ENCODE peak calls at places on chromosomes 7 and 10, in seven cellular contexts. T is HFFc6; B is CD4-positive, alpha-beta T cell; J is dorsolateral prefrontal cortex; C is ovary; Y is fibroblast of mammary gland; N is neural crest cell. H is an unnamed sample.

GRCh38 chr7:108568801-108569380 is 615 bp downstream of the THAP5 start:
- DNase-seq in T (no peak), B (no peak), J (no peak), C (no peak), Y (no peak), N (no peak), H (no peak)

GRCh38 chr10:95275726-95276366 is 15.0 kb downstream of the PDLIM1 start:
- DNase-seq in T (peak; percentile 59), B (no peak), J (no peak), C (no peak), Y (peak; percentile 67), N (no peak), H (no peak)

GRCh38 chr10:35324196-35324595 is 12.1 kb upstream of the CCNY start:
- DNase-seq in T (peak; percentile 51), B (no peak), J (no peak), C (no peak), Y (no peak), N (no peak), H (no peak)

GRCh38 chr7:106947244-106947728 is 82.2 kb downstream of the PIK3CG start:
- DNase-seq in T (peak; percentile 69), B (no peak), J (no peak), C (no peak), Y (peak; percentile 77), N (peak; percentile 27), H (no peak)

GRCh38 chr10:93447019-93447418 is 35.1 kb downstream of the MYOF start:
- DNase-seq in T (no peak), B (no peak), J (no peak), C (no peak), Y (no peak), N (no peak), H (no peak)

GRCh38 chr7:1113548-1113885 is 25.6 kb downstream of the GPER1 start:
- DNase-seq in T (no peak), B (no peak), J (no peak), C (peak; percentile 26), Y (no peak), N (no peak), H (no peak)

GRCh38 chr10:112246-112645 is 23.0 kb upstream of the ZMYND11 start:
- DNase-seq in T (no peak), B (no peak), J (no peak), C (no peak), Y (no peak), N (no peak), H (no peak)

GRCh38 chr7:51428226-51428887 is 111.7 kb upstream of the COBL start:
- DNase-seq in T (peak; percentile 7), B (no peak), J (no peak), C (no peak), Y (peak; percentile 5), N (no peak), H (no peak)

GRCh38 chr7:26369519-26370385 is 78.1 kb downstream of the SNX10 start:
- DNase-seq in T (peak; percentile 49), B (no peak), J (no peak), C (no peak), Y (peak; percentile 46), N (peak; percentile 50), H (no peak)

GRCh38 chr10:43817368-43817767 is 168.7 kb upstream of the ZNF32 start:
- DNase-seq in T (peak; percentile 90), B (no peak), J (no peak), C (no peak), Y (peak; percentile 90), N (no peak), H (no peak)

GRCh38 chr7:130996205-130996840 is 262.3 kb upstream of the KLF14 start:
- DNase-seq in T (no peak), B (no peak), J (no peak), C (no peak), Y (peak; percentile 38), N (no peak), H (no peak)

GRCh38 chr10:96043895-96044580 is 655 bp downstream of the CCNJ start:
- DNase-seq in T (peak; percentile 30), B (peak; percentile 20), J (peak; percentile 49), C (peak; percentile 64), Y (peak; percentile 25), N (peak; percentile 49), H (no peak)

GRCh38 chr10:25175527-25176420 is 973 bp downstream of the GPR158 start:
- DNase-seq in T (no peak), B (no peak), J (no peak), C (no peak), Y (no peak), N (peak; percentile 20), H (no peak)

GRCh38 chr10:131920151-131920550 is 19.3 kb downstream of the PPP2R2D start:
- DNase-seq in T (no peak), B (no peak), J (no peak), C (no peak), Y (no peak), N (no peak), H (no peak)

GRCh38 chr10:88965016-88965415 is 12.4 kb upstream of the ACTA2 start:
- DNase-seq in T (peak; percentile 41), B (no peak), J (no peak), C (no peak), Y (no peak), N (no peak), H (no peak)

GRCh38 chr10:110215751-110216150 is 8.3 kb downstream of the MXI1 start:
- DNase-seq in T (no peak), B (no peak), J (no peak), C (no peak), Y (no peak), N (no peak), H (no peak)

DNA sequence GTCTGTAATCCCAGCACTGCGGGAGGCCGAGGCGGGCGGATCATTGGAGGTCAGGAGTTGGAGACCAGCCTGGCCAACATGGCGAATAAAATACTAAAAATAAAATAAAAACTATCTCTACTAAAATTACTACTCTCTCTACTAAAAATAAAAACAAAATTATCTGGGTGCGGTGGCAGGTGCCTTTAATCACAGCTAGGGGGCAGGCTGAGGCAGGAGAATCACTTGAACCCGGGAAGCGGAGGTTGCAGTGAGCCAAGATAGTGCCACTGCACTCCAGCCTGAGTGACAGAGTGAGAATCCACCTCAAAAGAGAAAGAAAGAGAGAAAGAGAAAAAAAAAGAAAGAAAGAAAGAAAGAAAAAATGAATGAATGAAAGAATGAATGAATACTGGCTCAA is 351.4 kb downstream of the ELMO1 start:
- DNase-seq in T (no peak), B (no peak), J (no peak), C (no peak), Y (no peak), N (no peak), H (no peak)
- TF ChIP-seq CTCF in T (peak; percentile 20), B (peak; percentile 23), J (peak; percentile 31), C (no peak), Y (no peak), N (no peak), H (no peak)

DNA sequence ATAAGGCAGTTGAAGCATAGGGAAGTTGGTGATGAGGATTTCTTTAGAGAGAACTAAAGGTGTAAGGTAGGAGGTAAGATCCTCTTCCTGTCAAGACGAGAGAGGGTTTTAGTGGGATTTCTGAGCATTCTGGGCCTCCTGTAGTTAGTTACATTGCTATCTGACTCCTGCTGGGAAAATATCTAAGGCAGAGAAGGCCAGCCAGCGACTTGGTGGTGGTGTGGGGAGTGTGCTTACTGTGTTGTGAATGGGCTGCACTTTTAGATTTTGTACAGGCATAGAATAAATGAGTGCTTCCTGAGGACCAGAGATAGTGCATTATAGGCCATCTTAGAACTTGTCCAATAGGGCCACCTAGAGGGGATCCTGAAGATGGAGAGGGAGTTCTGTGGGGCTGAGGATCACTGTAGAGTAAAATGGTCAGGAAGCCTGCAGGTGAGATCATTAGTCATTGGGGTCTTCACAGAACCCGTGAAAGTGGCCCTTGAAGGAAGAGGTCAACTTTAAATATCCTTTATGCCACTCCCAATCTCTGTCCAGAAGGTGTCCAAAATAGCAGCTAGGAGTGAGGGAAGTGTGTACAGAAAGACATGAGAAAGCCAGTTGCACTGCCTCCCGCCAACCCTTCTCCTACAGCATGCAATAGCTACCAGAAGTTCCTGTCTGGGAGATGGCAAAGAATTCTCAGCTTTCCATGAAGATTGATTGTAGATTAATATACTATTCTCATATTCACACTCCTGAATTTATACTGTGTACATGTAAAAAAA is 266.6 kb downstream of the POLR1F start:
- DNase-seq in T (peak; percentile 59), B (no peak), J (no peak), C (no peak), Y (peak; percentile 71), N (no peak), H (no peak)
- TF ChIP-seq CTCF in T (peak; percentile 79), B (no peak), J (no peak), C (no peak), Y (peak; percentile 71), N (peak; percentile 56), H (no peak)

GRCh38 chr10:115051216-115051615 is 41.9 kb upstream of the ATRNL1 start:
- DNase-seq in T (no peak), B (no peak), J (no peak), C (no peak), Y (no peak), N (no peak), H (no peak)
- TF ChIP-seq CTCF in T (no peak), B (no peak), J (no peak), C (no peak), Y (no peak), N (no peak), H (no peak)

DNA sequence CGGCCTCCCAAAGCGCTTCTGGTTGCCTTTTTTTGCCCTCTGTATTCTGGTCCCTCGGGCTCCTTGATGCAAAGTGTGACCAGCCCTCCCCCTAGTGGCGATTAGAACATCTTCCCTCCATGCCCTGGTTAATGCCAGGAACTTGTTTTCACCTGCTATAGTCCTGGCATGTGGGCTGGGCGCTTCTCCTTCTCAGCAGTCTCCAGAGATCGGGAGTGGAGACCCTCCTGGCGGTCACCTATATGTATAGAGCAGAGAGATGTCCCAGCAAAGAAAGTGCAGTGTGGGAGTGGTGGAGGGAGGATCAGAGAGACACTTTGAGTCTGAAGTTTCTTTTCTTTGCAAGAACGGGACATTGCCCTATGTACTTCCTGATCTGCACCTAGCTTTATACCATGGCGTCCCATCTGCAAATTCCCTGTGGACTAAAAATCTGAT is 264.1 kb downstream of the OTUD1 start:
- DNase-seq in T (peak; percentile 23), B (peak; percentile 26), J (no peak), C (no peak), Y (peak; percentile 70), N (peak; percentile 61), H (no peak)
- TF ChIP-seq CTCF in T (peak; percentile 80), B (peak; percentile 71), J (peak; percentile 65), C (no peak), Y (peak; percentile 70), N (peak; percentile 83), H (no peak)

GRCh38 chr7:79241288-79242055 is 212.0 kb downstream of the MAGI2 start:
- DNase-seq in T (peak; percentile 77), B (no peak), J (no peak), C (no peak), Y (peak; percentile 71), N (no peak), H (no peak)

GRCh38 chr7:79240413-79240812 is 213.1 kb downstream of the MAGI2 start:
- DNase-seq in T (no peak), B (no peak), J (no peak), C (no peak), Y (no peak), N (no peak), H (no peak)

GRCh38 chr7:79236352-79237028 is 217.0 kb downstream of the MAGI2 start:
- DNase-seq in T (no peak), B (no peak), J (no peak), C (no peak), Y (no peak), N (no peak), H (no peak)
- TF ChIP-seq CTCF in T (no peak), B (no peak), J (no peak), C (no peak), Y (no peak), N (no peak), H (no peak)

H was measured in omental fat pad.